ENCODE peak calls at places on chromosomes 6 and 20, in four cellular contexts. Y is HAP-1, B is heart left ventricle, G is testis. J is an unnamed sample. For H3K4me1, the result is how much of the 10 kb centered on the place peaks cover.

GRCh38 chr6:160421854-160422253 is 73.7 kb downstream of the SLC22A3 start:
- DNase-seq in B (peak), Y (no peak), G (peak), J (peak)

GRCh38 chr6:11130605-11131004 is 19.1 kb upstream of the ERVFRD-1 start:
- DNase-seq in G (no peak), B (no peak), Y (no peak), J (no peak)

GRCh38 chr20:4793183-4793582 is 71.5 kb downstream of the PRND start:
- DNase-seq in Y (no peak), B (no peak), G (no peak), J (no peak)

GRCh38 chr6:139334791-139335446 is 39.5 kb downstream of the CITED2 start:
- DNase-seq in B (no peak), G (no peak), Y (no peak), J (no peak)

GRCh38 chr20:4840831-4841230 is 119.1 kb downstream of the PRND start:
- DNase-seq in G (no peak), B (no peak), Y (no peak), J (no peak)

GRCh38 chr20:25021336-25021735 is 28.8 kb upstream of the APMAP start:
- DNase-seq in B (peak), G (no peak), Y (no peak), J (no peak)

GRCh38 chr6:85669735-85670194 is 27.1 kb upstream of the SYNCRIP start:
- DNase-seq in Y (peak), B (no peak), G (no peak), J (no peak)

GRCh38 chr6:40999498-41000070 is 39.4 kb downstream of the UNC5CL start:
- DNase-seq in Y (peak), B (peak), G (peak), J (peak)

GRCh38 chr6:134328792-134329191 is 10.9 kb upstream of the SGK1 start:
- DNase-seq in Y (no peak), B (no peak), G (no peak), J (no peak)

GRCh38 chr20:1309439-1309847 is 19.5 kb downstream of the SDCBP2 start:
- DNase-seq in B (no peak), Y (no peak), G (no peak), J (no peak)

GRCh38 chr6:12440981-12441380 is 150.8 kb downstream of the EDN1 start:
- DNase-seq in G (no peak), B (no peak), Y (no peak), J (no peak)

GRCh38 chr6:6220718-6221117 is 99.7 kb downstream of the F13A1 start:
- DNase-seq in G (no peak), B (no peak), Y (no peak), J (no peak)

GRCh38 chr20:34315236-34315635 is 12.1 kb upstream of the AHCY start:
- DNase-seq in Y (no peak), G (no peak), B (no peak), J (no peak)

GRCh38 chr6:128914051-128914450 is 31.1 kb downstream of the LAMA2 start:
- DNase-seq in G (no peak), B (no peak), Y (no peak), J (no peak)

GRCh38 chr6:53310751-53311585 is 37.8 kb downstream of the ELOVL5 start:
- DNase-seq in G (no peak), B (no peak), Y (no peak), J (no peak)

GRCh38 chr6:21003780-21004541 is 469.7 kb downstream of the CDKAL1 start:
- DNase-seq in B (no peak), G (no peak), Y (no peak), J (no peak)

GRCh38 chr20:44384423-44385027 is 29.0 kb downstream of the HNF4A start:
- DNase-seq in B (peak), G (peak), Y (peak), J (peak)

GRCh38 chr6:46221221-46221793 is 50.5 kb upstream of the ENPP5 start:
- DNase-seq in B (no peak), Y (no peak), G (no peak), J (no peak)

GRCh38 chr20:57936636-57937310 is 227.0 kb upstream of the PMEPA1 start:
- DNase-seq in G (no peak), Y (no peak), B (no peak), J (no peak)

GRCh38 chr20:41172296-41173140 is 35.2 kb downstream of the PLCG1 start:
- DNase-seq in Y (peak), G (peak), B (no peak), J (peak)

GRCh38 chr20:50302463-50303041 is 111.9 kb downstream of the CEBPB start:
- DNase-seq in Y (no peak), G (no peak), B (peak), J (peak)

GRCh38 chr6:11067348-11067747 is 23.2 kb upstream of the ELOVL2 start:
- DNase-seq in Y (no peak), B (no peak), G (no peak), J (no peak)

GRCh38 chr6:127813682-127814027 is 87.2 kb downstream of the THEMIS start:
- DNase-seq in G (no peak), B (no peak), Y (no peak), J (no peak)

GRCh38 chr6:169813969-169814368 is 62.5 kb downstream of the ERMARD start:
- DNase-seq in B (no peak), G (no peak), Y (no peak), J (no peak)

GRCh38 chr6:14265049-14266021 is 147.8 kb downstream of the CD83 start:
- DNase-seq in Y (no peak), B (no peak), G (no peak), J (no peak)

GRCh38 chr6:89819336-89820130 is at the start of gene MDN1:
- DNase-seq in Y (peak), B (peak), G (peak), J (peak)

GRCh38 chr20:33679758-33680485 is 5.7 kb upstream of the NECAB3 start:
- DNase-seq in B (no peak), Y (no peak), G (no peak), J (peak)

DNA sequence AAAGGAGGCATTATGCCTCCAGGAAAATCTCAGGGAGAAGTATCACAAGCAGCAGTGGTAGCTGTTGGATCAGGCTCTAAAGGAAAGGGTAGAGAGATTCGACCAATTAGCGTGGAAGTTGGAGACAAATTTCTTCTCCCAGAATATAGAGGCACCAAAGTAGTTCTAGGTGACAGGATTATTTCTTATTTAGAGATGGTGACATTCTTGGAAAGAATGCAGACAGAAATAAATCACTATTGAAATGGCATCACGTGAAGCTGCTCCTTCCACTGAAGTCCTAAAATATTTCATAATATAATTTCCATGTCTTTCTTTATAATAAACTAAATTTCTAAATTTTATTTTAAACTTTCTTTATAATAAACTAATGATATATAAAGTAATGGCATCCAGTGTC is 117.5 kb downstream of the TCP11 start:
- DNase-seq in Y (no peak), G (no peak), B (no peak), J (no peak)
- H3K4me1 ChIP-seq in Y (half or more), G (half or more), B (under half), J (under half)

GRCh38 chr20:53869466-53870258 is 200.7 kb downstream of the BCAS1 start:
- DNase-seq in G (peak), B (peak), Y (peak), J (no peak)
- H3K4me1 ChIP-seq in G (under half), B (under half), Y (half or more), J (under half)

DNA sequence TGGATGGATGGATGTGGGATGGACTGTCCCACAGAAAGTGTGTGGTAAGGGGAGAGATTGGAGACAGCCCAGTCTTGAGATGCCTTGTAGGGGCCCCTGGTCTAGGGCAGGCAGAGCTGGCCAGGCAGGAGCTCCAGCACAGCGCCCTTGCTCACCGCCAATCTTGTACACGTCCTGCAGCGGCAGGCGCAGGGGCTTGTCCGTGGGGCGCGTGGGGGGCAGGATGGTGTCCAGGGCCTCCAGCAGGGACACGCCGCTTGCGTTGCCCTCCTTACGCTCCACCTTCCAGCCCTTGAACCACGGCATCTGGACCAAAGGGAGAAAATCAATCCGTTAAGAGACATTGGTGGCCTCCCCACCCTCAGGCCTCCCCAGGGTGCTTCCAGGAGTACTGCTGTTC is 5.9 kb downstream of the EEF1A2 start:
- DNase-seq in G (no peak), B (no peak), Y (peak), J (peak)
- H3K4me1 ChIP-seq in G (under half), B (under half), Y (under half), J (under half)

DNA sequence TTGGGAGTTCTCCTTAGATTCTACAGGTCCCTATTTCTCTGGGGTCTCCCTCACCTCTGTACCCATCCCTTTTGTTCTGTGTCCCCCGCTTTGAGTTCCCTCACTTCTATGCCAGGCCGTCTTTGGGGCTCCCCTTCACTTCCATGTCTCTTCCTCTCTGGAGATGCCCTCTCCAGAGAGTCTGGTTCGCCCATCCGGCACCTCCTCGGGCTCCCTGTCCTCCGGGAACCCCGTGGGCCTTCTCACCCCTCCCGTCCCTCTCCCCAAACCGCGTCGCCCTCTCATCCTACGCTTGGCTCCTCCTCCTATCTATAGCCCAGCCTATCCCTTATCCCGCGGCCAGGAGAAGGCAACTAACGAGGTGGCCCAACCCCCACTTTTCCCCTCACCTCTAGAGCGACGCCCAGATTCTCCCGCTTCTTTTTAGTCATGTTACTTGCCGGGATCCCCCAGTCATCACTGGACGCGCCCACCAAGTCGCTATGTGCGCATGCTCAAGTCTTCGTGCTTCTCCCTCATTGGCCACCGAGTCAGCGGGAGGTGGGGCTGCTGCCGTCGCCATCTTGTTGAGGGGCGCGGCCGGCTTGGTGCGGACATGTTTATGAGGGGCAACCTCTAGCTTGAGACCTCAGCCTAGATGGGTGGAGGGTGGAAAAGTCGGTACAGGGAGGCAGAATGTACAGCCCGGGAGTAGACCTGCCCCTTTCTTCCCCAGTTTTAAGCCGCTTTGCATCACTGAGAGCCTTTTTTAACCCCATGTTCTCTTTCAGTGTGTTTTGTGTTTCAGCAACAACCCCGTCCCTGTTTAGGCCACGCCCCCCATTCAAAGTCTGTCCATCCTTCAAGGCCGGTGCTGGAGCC is at the start of gene CCDC167:
- DNase-seq in B (peak), Y (peak), G (peak), J (peak)
- H3K4me1 ChIP-seq in B (under half), Y (under half), G (under half), J (under half)

GRCh38 chr6:36914227-36914794 is 28.6 kb downstream of the C6orf89 start:
- DNase-seq in Y (no peak), G (no peak), B (no peak), J (peak)
- H3K4me1 ChIP-seq in Y (under half), G (under half), B (under half), J (under half)

GRCh38 chr6:146895101-146895771 is 296.5 kb downstream of the ADGB start:
- DNase-seq in Y (no peak), B (no peak), G (no peak), J (no peak)
- H3K4me1 ChIP-seq in Y (under half), B (under half), G (under half), J (under half)

J was measured in right cardiac atrium.